ENCODE peak calls at places on chromosomes 2 and 18, in four cellular contexts. A, X, J and V are unnamed samples.
A peak's percentile ranks its signal among the peaks of the same experiment; 100 is the strongest.

GRCh38 chr2:6877402-6878305 is at the start of gene RSAD2:
- DNase-seq in A (peak; percentile 28), X (peak; percentile 34), J (no peak), V (no peak)

GRCh38 chr2:237726401-237726830 is 72.2 kb upstream of the RBM44 start:
- DNase-seq in A (peak; percentile 85), X (peak; percentile 94), J (peak; percentile 66), V (peak; percentile 56)

GRCh38 chr2:53829252-53829651 is 30.5 kb downstream of the GPR75 start:
- DNase-seq in A (no peak), X (no peak), J (no peak), V (no peak)

GRCh38 chr2:227655454-227655853 is 11.2 kb upstream of the SCYGR5 start:
- DNase-seq in A (peak; percentile 90), X (peak; percentile 93), J (no peak), V (no peak)

GRCh38 chr2:85682378-85682777 is 11.8 kb upstream of the GNLY start:
- DNase-seq in A (no peak), X (no peak), J (no peak), V (no peak)

GRCh38 chr2:58089081-58089480 is 42.5 kb downstream of the VRK2 start:
- DNase-seq in A (no peak), X (no peak), J (no peak), V (no peak)

GRCh38 chr2:231397011-231397927 is 1.8 kb downstream of the B3GNT7 start:
- DNase-seq in A (no peak), X (no peak), J (no peak), V (no peak)

GRCh38 chr18:12868576-12868975 is 15.5 kb downstream of the PTPN2 start:
- DNase-seq in A (no peak), X (no peak), J (no peak), V (no peak)

GRCh38 chr2:23492941-23493340 is 108.0 kb downstream of the KLHL29 start:
- DNase-seq in A (no peak), X (no peak), J (no peak), V (no peak)

DNA sequence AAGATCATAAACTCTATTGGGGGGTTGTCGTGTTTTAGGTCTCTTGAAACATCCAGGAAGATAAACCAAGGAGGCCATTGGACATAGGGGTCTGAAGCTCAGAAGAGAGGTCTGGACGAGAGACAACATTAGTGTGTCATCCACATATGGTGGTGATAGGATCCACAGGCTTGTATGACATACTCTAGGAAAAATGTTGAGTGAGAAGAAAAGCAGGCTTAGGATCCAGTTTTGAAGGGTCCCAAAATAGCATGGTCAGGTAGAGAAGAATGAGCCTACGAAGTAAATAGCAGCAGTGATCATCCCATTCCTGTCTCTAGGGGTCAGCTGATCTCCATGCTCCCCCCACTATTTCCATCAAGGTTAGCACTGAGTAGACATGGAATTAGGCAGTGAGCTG is 166.8 kb downstream of the ANKRD30B start:
- DNase-seq in A (no peak), X (no peak), J (no peak), V (no peak)
- H3K4me3 ChIP-seq in A (no peak overlapping the region), X (no peak overlapping the region), J (no peak overlapping the region), V (no peak overlapping the region)

GRCh38 chr2:45892757-45893156 is 241.3 kb downstream of the PRKCE start:
- DNase-seq in A (peak; percentile 70), X (peak; percentile 34), J (no peak), V (no peak)
- H3K27ac ChIP-seq in A (peak overlapping the region; percentile 85), X (no peak overlapping the region), J (no peak overlapping the region), V (no peak overlapping the region)

DNA sequence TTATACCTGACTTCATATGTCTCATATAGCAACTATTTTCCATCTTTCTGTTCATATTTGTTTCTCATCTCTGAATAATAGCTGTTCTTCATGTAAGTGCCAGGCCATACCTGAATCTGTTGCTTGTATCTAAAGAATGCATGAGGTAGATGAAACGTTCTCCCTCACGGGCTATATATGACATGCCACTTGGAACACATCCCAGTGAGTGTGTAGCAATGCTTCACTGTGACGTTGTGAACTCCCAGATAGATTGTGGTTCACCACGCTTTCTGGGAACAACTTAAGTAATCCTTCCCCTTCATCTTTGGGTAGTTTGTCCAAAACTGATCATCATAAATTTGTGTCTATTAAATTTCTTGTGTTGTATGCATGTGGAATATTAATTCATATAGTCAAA is 60.1 kb downstream of the RDH14 start:
- DNase-seq in A (peak; percentile 97), X (peak; percentile 85), J (no peak), V (no peak)
- H3K4me1 ChIP-seq in A (no peaks in the 10 kb centered on the region), X (no peaks in the 10 kb centered on the region), J (no peaks in the 10 kb centered on the region), V (no peaks in the 10 kb centered on the region)

GRCh38 chr2:95526360-95527341 is 42.1 kb upstream of the TRIM43B start:
- DNase-seq in A (peak; percentile 80), X (peak; percentile 75), J (peak; percentile 76), V (peak; percentile 68)
- H3K4me3 ChIP-seq in A (no peak overlapping the region), X (peak overlapping the region; percentile 44), J (peak overlapping the region; percentile 61), V (peak overlapping the region; percentile 66)

GRCh38 chr2:64860321-64860751 is 128.9 kb upstream of the SLC1A4 start:
- DNase-seq in A (no peak), X (no peak), J (peak; percentile 63), V (no peak)
- H3K27ac ChIP-seq in A (peak overlapping the region; percentile 35), X (peak overlapping the region; percentile 78), J (peak overlapping the region; percentile 88), V (peak overlapping the region; percentile 95)

GRCh38 chr2:76197428-76197827 is 486.7 kb upstream of the GCFC2 start:
- DNase-seq in A (no peak), X (no peak), J (no peak), V (no peak)
- H3K4me1 ChIP-seq in A (peaks cover 17% of the 10 kb centered on the region), X (no peaks in the 10 kb centered on the region), J (no peaks in the 10 kb centered on the region), V (no peaks in the 10 kb centered on the region)

GRCh38 chr2:232522855-232523681 is 2.9 kb downstream of the PRSS56 start:
- DNase-seq in A (no peak), X (no peak), J (no peak), V (no peak)
- H3K4me3 ChIP-seq in A (peak overlapping the region; percentile 27), X (no peak overlapping the region), J (no peak overlapping the region), V (peak overlapping the region; percentile 44)